ENCODE peak calls at places on chromosomes 11 and 22, in six cellular contexts. One of them, this sample, is unnamed. For H3K36me3, the result is how much of the 10 kb centered on the place peaks cover.

GRCh38 chr22:25069758-25070461 is 117.4 kb downstream of the KIAA1671 start:
- DNase-seq in endodermal cell: no peak
- DNase-seq in aorta: peak
- DNase-seq in brain microvascular endothelial cell: no peak
- DNase-seq in naive thymus-derived CD4-positive, alpha-beta T cell: peak
- DNase-seq in left ventricle myocardium inferior: no peak
- DNase-seq in this sample: no peak

GRCh38 chr11:14980854-14981253 is 8.7 kb upstream of the CALCA start:
- DNase-seq in brain microvascular endothelial cell: peak
- DNase-seq in left ventricle myocardium inferior: no peak
- DNase-seq in endodermal cell: no peak
- DNase-seq in aorta: no peak
- DNase-seq in naive thymus-derived CD4-positive, alpha-beta T cell: no peak
- DNase-seq in this sample: no peak

GRCh38 chr11:1640076-1640946 is 10.7 kb downstream of the KRTAP5-5 start:
- DNase-seq in naive thymus-derived CD4-positive, alpha-beta T cell: peak
- DNase-seq in left ventricle myocardium inferior: no peak
- DNase-seq in aorta: peak
- DNase-seq in endodermal cell: peak
- DNase-seq in brain microvascular endothelial cell: no peak
- DNase-seq in this sample: peak

GRCh38 chr11:69912161-69912910 is 93.1 kb upstream of the FGF3 start:
- DNase-seq in brain microvascular endothelial cell: no peak
- DNase-seq in left ventricle myocardium inferior: peak
- DNase-seq in naive thymus-derived CD4-positive, alpha-beta T cell: no peak
- DNase-seq in aorta: peak
- DNase-seq in endodermal cell: peak
- DNase-seq in this sample: peak

GRCh38 chr11:106989056-106989455 is 29.2 kb downstream of the GUCY1A2 start:
- DNase-seq in endodermal cell: no peak
- DNase-seq in left ventricle myocardium inferior: no peak
- DNase-seq in brain microvascular endothelial cell: no peak
- DNase-seq in naive thymus-derived CD4-positive, alpha-beta T cell: no peak
- DNase-seq in aorta: no peak
- DNase-seq in this sample: no peak

GRCh38 chr11:114738954-114739353 is 60.6 kb downstream of the NXPE2 start:
- DNase-seq in naive thymus-derived CD4-positive, alpha-beta T cell: peak
- DNase-seq in brain microvascular endothelial cell: peak
- DNase-seq in endodermal cell: peak
- DNase-seq in aorta: no peak
- DNase-seq in left ventricle myocardium inferior: no peak
- DNase-seq in this sample: no peak

GRCh38 chr22:37145415-37146385 is 4.0 kb downstream of the IL2RB start:
- DNase-seq in aorta: no peak
- DNase-seq in naive thymus-derived CD4-positive, alpha-beta T cell: no peak
- DNase-seq in left ventricle myocardium inferior: no peak
- DNase-seq in endodermal cell: no peak
- DNase-seq in brain microvascular endothelial cell: no peak
- DNase-seq in this sample: peak

GRCh38 chr11:37511425-37511933 is 913.4 kb upstream of the RAG2 start:
- DNase-seq in left ventricle myocardium inferior: no peak
- DNase-seq in aorta: no peak
- DNase-seq in endodermal cell: no peak
- DNase-seq in brain microvascular endothelial cell: no peak
- DNase-seq in naive thymus-derived CD4-positive, alpha-beta T cell: no peak
- DNase-seq in this sample: no peak

GRCh38 chr22:44449683-44450425 is 48.2 kb downstream of the RTL6 start:
- DNase-seq in aorta: no peak
- DNase-seq in brain microvascular endothelial cell: no peak
- DNase-seq in left ventricle myocardium inferior: no peak
- DNase-seq in naive thymus-derived CD4-positive, alpha-beta T cell: no peak
- DNase-seq in endodermal cell: peak
- DNase-seq in this sample: peak

GRCh38 chr11:93326681-93327080 is 3.9 kb upstream of the DEUP1 start:
- DNase-seq in left ventricle myocardium inferior: no peak
- DNase-seq in brain microvascular endothelial cell: no peak
- DNase-seq in aorta: no peak
- DNase-seq in naive thymus-derived CD4-positive, alpha-beta T cell: no peak
- DNase-seq in endodermal cell: no peak
- DNase-seq in this sample: no peak

GRCh38 chr22:44412136-44412731 is 85.8 kb downstream of the RTL6 start:
- DNase-seq in aorta: peak
- DNase-seq in left ventricle myocardium inferior: no peak
- DNase-seq in endodermal cell: peak
- DNase-seq in naive thymus-derived CD4-positive, alpha-beta T cell: no peak
- DNase-seq in brain microvascular endothelial cell: no peak
- DNase-seq in this sample: peak

GRCh38 chr11:120217941-120218694 is 7.3 kb downstream of the OAF start:
- DNase-seq in naive thymus-derived CD4-positive, alpha-beta T cell: no peak
- DNase-seq in endodermal cell: no peak
- DNase-seq in aorta: no peak
- DNase-seq in brain microvascular endothelial cell: no peak
- DNase-seq in left ventricle myocardium inferior: no peak
- DNase-seq in this sample: no peak

GRCh38 chr11:114110123-114110522 is 50.6 kb downstream of the ZBTB16 start:
- DNase-seq in left ventricle myocardium inferior: no peak
- DNase-seq in naive thymus-derived CD4-positive, alpha-beta T cell: no peak
- DNase-seq in aorta: no peak
- DNase-seq in brain microvascular endothelial cell: no peak
- DNase-seq in endodermal cell: no peak
- DNase-seq in this sample: no peak

GRCh38 chr11:27545946-27546345 is 39.4 kb upstream of the LIN7C start:
- DNase-seq in left ventricle myocardium inferior: no peak
- DNase-seq in aorta: no peak
- DNase-seq in naive thymus-derived CD4-positive, alpha-beta T cell: no peak
- DNase-seq in brain microvascular endothelial cell: no peak
- DNase-seq in endodermal cell: no peak
- DNase-seq in this sample: no peak

GRCh38 chr11:118046051-118046963 is 30.6 kb upstream of the TMPRSS4 start:
- DNase-seq in left ventricle myocardium inferior: no peak
- DNase-seq in endodermal cell: no peak
- DNase-seq in naive thymus-derived CD4-positive, alpha-beta T cell: peak
- DNase-seq in aorta: no peak
- DNase-seq in brain microvascular endothelial cell: no peak
- DNase-seq in this sample: no peak

GRCh38 chr11:10314199-10315072 is 9.6 kb downstream of the ADM start:
- DNase-seq in naive thymus-derived CD4-positive, alpha-beta T cell: peak
- DNase-seq in brain microvascular endothelial cell: peak
- DNase-seq in aorta: no peak
- DNase-seq in endodermal cell: no peak
- DNase-seq in left ventricle myocardium inferior: no peak
- DNase-seq in this sample: no peak

GRCh38 chr11:134406264-134407185 is 5.5 kb downstream of the B3GAT1 start:
- DNase-seq in aorta: no peak
- DNase-seq in naive thymus-derived CD4-positive, alpha-beta T cell: no peak
- DNase-seq in brain microvascular endothelial cell: no peak
- DNase-seq in left ventricle myocardium inferior: no peak
- DNase-seq in endodermal cell: no peak
- DNase-seq in this sample: no peak

GRCh38 chr11:86702387-86702983 is 30.1 kb upstream of the ME3 start:
- DNase-seq in brain microvascular endothelial cell: no peak
- DNase-seq in naive thymus-derived CD4-positive, alpha-beta T cell: no peak
- DNase-seq in endodermal cell: no peak
- DNase-seq in left ventricle myocardium inferior: no peak
- DNase-seq in aorta: no peak
- DNase-seq in this sample: no peak

GRCh38 chr11:102229510-102230119 is 87.7 kb upstream of the BIRC3 start:
- DNase-seq in aorta: no peak
- DNase-seq in brain microvascular endothelial cell: no peak
- DNase-seq in endodermal cell: no peak
- DNase-seq in left ventricle myocardium inferior: no peak
- DNase-seq in naive thymus-derived CD4-positive, alpha-beta T cell: no peak
- DNase-seq in this sample: no peak

GRCh38 chr11:69656536-69657455 is 15.8 kb downstream of the CCND1 start:
- DNase-seq in brain microvascular endothelial cell: no peak
- DNase-seq in aorta: peak
- DNase-seq in naive thymus-derived CD4-positive, alpha-beta T cell: no peak
- DNase-seq in endodermal cell: peak
- DNase-seq in left ventricle myocardium inferior: no peak
- DNase-seq in this sample: peak

GRCh38 chr11:70671083-70671482 is 272.8 kb downstream of the CTTN start:
- DNase-seq in left ventricle myocardium inferior: no peak
- DNase-seq in naive thymus-derived CD4-positive, alpha-beta T cell: no peak
- DNase-seq in aorta: no peak
- DNase-seq in brain microvascular endothelial cell: no peak
- DNase-seq in endodermal cell: peak
- DNase-seq in this sample: no peak

GRCh38 chr11:117126223-117126965 is 17.7 kb upstream of the PAFAH1B2 start:
- DNase-seq in left ventricle myocardium inferior: no peak
- DNase-seq in naive thymus-derived CD4-positive, alpha-beta T cell: no peak
- DNase-seq in aorta: no peak
- DNase-seq in endodermal cell: no peak
- DNase-seq in brain microvascular endothelial cell: no peak
- DNase-seq in this sample: no peak

GRCh38 chr11:46560300-46561025 is 33.4 kb downstream of the AMBRA1 start:
- DNase-seq in left ventricle myocardium inferior: no peak
- DNase-seq in naive thymus-derived CD4-positive, alpha-beta T cell: peak
- DNase-seq in aorta: no peak
- DNase-seq in brain microvascular endothelial cell: no peak
- DNase-seq in endodermal cell: no peak
- DNase-seq in this sample: no peak

GRCh38 chr22:22219140-22219996 is 25.2 kb upstream of the VPREB1 start:
- DNase-seq in brain microvascular endothelial cell: no peak
- DNase-seq in endodermal cell: peak
- DNase-seq in left ventricle myocardium inferior: no peak
- DNase-seq in naive thymus-derived CD4-positive, alpha-beta T cell: no peak
- DNase-seq in aorta: no peak
- DNase-seq in this sample: no peak

GRCh38 chr22:40605676-40606250 is 30.8 kb downstream of the MRTFA start:
- DNase-seq in left ventricle myocardium inferior: no peak
- DNase-seq in brain microvascular endothelial cell: no peak
- DNase-seq in aorta: no peak
- DNase-seq in naive thymus-derived CD4-positive, alpha-beta T cell: no peak
- DNase-seq in endodermal cell: no peak
- DNase-seq in this sample: no peak

GRCh38 chr22:41528938-41529561 is 15.2 kb downstream of the POLR3H start:
- DNase-seq in endodermal cell: no peak
- DNase-seq in aorta: no peak
- DNase-seq in naive thymus-derived CD4-positive, alpha-beta T cell: no peak
- DNase-seq in left ventricle myocardium inferior: no peak
- DNase-seq in brain microvascular endothelial cell: no peak
- DNase-seq in this sample: no peak

GRCh38 chr11:34641456-34641855 is 20.6 kb downstream of the EHF start:
- DNase-seq in brain microvascular endothelial cell: no peak
- DNase-seq in aorta: no peak
- DNase-seq in endodermal cell: no peak
- DNase-seq in naive thymus-derived CD4-positive, alpha-beta T cell: no peak
- DNase-seq in left ventricle myocardium inferior: no peak
- DNase-seq in this sample: no peak

GRCh38 chr11:106471273-106471672 is 393.8 kb downstream of the AASDHPPT start:
- DNase-seq in left ventricle myocardium inferior: no peak
- DNase-seq in aorta: no peak
- DNase-seq in endodermal cell: no peak
- DNase-seq in brain microvascular endothelial cell: peak
- DNase-seq in naive thymus-derived CD4-positive, alpha-beta T cell: no peak
- DNase-seq in this sample: no peak

GRCh38 chr11:36507824-36508489 is 2.1 kb downstream of the TRAF6 start:
- DNase-seq in aorta: no peak
- DNase-seq in left ventricle myocardium inferior: no peak
- DNase-seq in brain microvascular endothelial cell: no peak
- DNase-seq in naive thymus-derived CD4-positive, alpha-beta T cell: no peak
- DNase-seq in endodermal cell: no peak
- DNase-seq in this sample: no peak

GRCh38 chr11:36510567-36511020 is 522 bp upstream of the TRAF6 start:
- DNase-seq in left ventricle myocardium inferior: no peak
- DNase-seq in endodermal cell: no peak
- DNase-seq in brain microvascular endothelial cell: no peak
- DNase-seq in naive thymus-derived CD4-positive, alpha-beta T cell: no peak
- DNase-seq in aorta: no peak
- DNase-seq in this sample: no peak

GRCh38 chr11:36509265-36509664 is 807 bp downstream of the TRAF6 start:
- DNase-seq in left ventricle myocardium inferior: no peak
- DNase-seq in brain microvascular endothelial cell: peak
- DNase-seq in endodermal cell: no peak
- DNase-seq in naive thymus-derived CD4-positive, alpha-beta T cell: peak
- DNase-seq in aorta: no peak
- DNase-seq in this sample: no peak

GRCh38 chr11:36508743-36509142 is 1.3 kb downstream of the TRAF6 start:
- DNase-seq in brain microvascular endothelial cell: no peak
- DNase-seq in left ventricle myocardium inferior: no peak
- DNase-seq in endodermal cell: no peak
- DNase-seq in aorta: no peak
- DNase-seq in naive thymus-derived CD4-positive, alpha-beta T cell: no peak
- DNase-seq in this sample: no peak

GRCh38 chr11:36509694-36510566 is at the start of gene TRAF6:
- DNase-seq in endodermal cell: peak
- DNase-seq in naive thymus-derived CD4-positive, alpha-beta T cell: peak
- DNase-seq in aorta: peak
- DNase-seq in brain microvascular endothelial cell: peak
- DNase-seq in left ventricle myocardium inferior: peak
- DNase-seq in this sample: peak
- H3K36me3 ChIP-seq in endodermal cell: under half
- H3K36me3 ChIP-seq in naive thymus-derived CD4-positive, alpha-beta T cell: under half
- H3K36me3 ChIP-seq in aorta: under half
- H3K36me3 ChIP-seq in brain microvascular endothelial cell: under half
- H3K36me3 ChIP-seq in left ventricle myocardium inferior: under half
- H3K36me3 ChIP-seq in this sample: under half

GRCh38 chr11:112398798-112399197 is 138.1 kb upstream of the PLET1 start:
- DNase-seq in brain microvascular endothelial cell: no peak
- DNase-seq in left ventricle myocardium inferior: no peak
- DNase-seq in naive thymus-derived CD4-positive, alpha-beta T cell: no peak
- DNase-seq in aorta: no peak
- DNase-seq in endodermal cell: no peak
- DNase-seq in this sample: no peak
- H3K36me3 ChIP-seq in brain microvascular endothelial cell: under half
- H3K36me3 ChIP-seq in left ventricle myocardium inferior: under half
- H3K36me3 ChIP-seq in naive thymus-derived CD4-positive, alpha-beta T cell: under half
- H3K36me3 ChIP-seq in aorta: under half
- H3K36me3 ChIP-seq in endodermal cell: under half
- H3K36me3 ChIP-seq in this sample: under half

GRCh38 chr22:17897411-17897810 is 123.1 kb upstream of the BID start:
- DNase-seq in brain microvascular endothelial cell: no peak
- DNase-seq in aorta: no peak
- DNase-seq in endodermal cell: no peak
- DNase-seq in naive thymus-derived CD4-positive, alpha-beta T cell: no peak
- DNase-seq in left ventricle myocardium inferior: no peak
- DNase-seq in this sample: no peak
- H3K36me3 ChIP-seq in brain microvascular endothelial cell: under half
- H3K36me3 ChIP-seq in aorta: under half
- H3K36me3 ChIP-seq in endodermal cell: under half
- H3K36me3 ChIP-seq in naive thymus-derived CD4-positive, alpha-beta T cell: under half
- H3K36me3 ChIP-seq in left ventricle myocardium inferior: half or more
- H3K36me3 ChIP-seq in this sample: under half

GRCh38 chr11:64207247-64208085 is 945 bp downstream of the FERMT3 start:
- DNase-seq in aorta: peak
- DNase-seq in brain microvascular endothelial cell: peak
- DNase-seq in endodermal cell: no peak
- DNase-seq in naive thymus-derived CD4-positive, alpha-beta T cell: peak
- DNase-seq in left ventricle myocardium inferior: peak
- DNase-seq in this sample: peak
- H3K36me3 ChIP-seq in aorta: under half
- H3K36me3 ChIP-seq in brain microvascular endothelial cell: under half
- H3K36me3 ChIP-seq in endodermal cell: half or more
- H3K36me3 ChIP-seq in naive thymus-derived CD4-positive, alpha-beta T cell: half or more
- H3K36me3 ChIP-seq in left ventricle myocardium inferior: under half
- H3K36me3 ChIP-seq in this sample: under half

GRCh38 chr22:26502688-26503561 is 9.3 kb downstream of the TFIP11 start:
- DNase-seq in left ventricle myocardium inferior: peak
- DNase-seq in aorta: no peak
- DNase-seq in brain microvascular endothelial cell: peak
- DNase-seq in endodermal cell: peak
- DNase-seq in naive thymus-derived CD4-positive, alpha-beta T cell: peak
- DNase-seq in this sample: no peak
- H3K36me3 ChIP-seq in left ventricle myocardium inferior: half or more
- H3K36me3 ChIP-seq in aorta: under half
- H3K36me3 ChIP-seq in brain microvascular endothelial cell: half or more
- H3K36me3 ChIP-seq in endodermal cell: half or more
- H3K36me3 ChIP-seq in naive thymus-derived CD4-positive, alpha-beta T cell: half or more
- H3K36me3 ChIP-seq in this sample: under half

GRCh38 chr22:20089226-20089976 is 9.4 kb downstream of the DGCR8 start:
- DNase-seq in naive thymus-derived CD4-positive, alpha-beta T cell: no peak
- DNase-seq in brain microvascular endothelial cell: no peak
- DNase-seq in aorta: peak
- DNase-seq in endodermal cell: no peak
- DNase-seq in left ventricle myocardium inferior: no peak
- DNase-seq in this sample: peak
- H3K36me3 ChIP-seq in naive thymus-derived CD4-positive, alpha-beta T cell: half or more
- H3K36me3 ChIP-seq in brain microvascular endothelial cell: half or more
- H3K36me3 ChIP-seq in aorta: under half
- H3K36me3 ChIP-seq in endodermal cell: half or more
- H3K36me3 ChIP-seq in left ventricle myocardium inferior: half or more
- H3K36me3 ChIP-seq in this sample: half or more

This sample was measured in kidney.